ENCODE peak calls at places on chromosomes 13 and 19, in eight cellular contexts. C is stimulated activated CD4-positive, alpha-beta T cell treated with anti-CD3 and anti-CD28 coated beads, Interleukin-1b, Interleukin-23, amount 100 ng/mL, for 24 hours; W is tibial nerve; D is C1 segment of cervical spinal cord; X is NCI-H1930; N is iris pigment epithelial cell; K is HT1080; T is heart left ventricle. A is an unnamed sample.

GRCh38 chr19:47158879-47159509 is 28.4 kb downstream of the SAE1 start:
- DNase-seq in C (no peak), T (no peak), X (no peak), D (no peak), K (peak), W (no peak), N (peak), A (peak)

GRCh38 chr13:76500894-76501293 is 385.3 kb downstream of the KCTD12 start:
- DNase-seq in X (no peak), N (no peak), T (no peak), C (no peak), W (no peak), D (no peak), K (no peak), A (no peak)

GRCh38 chr19:51240866-51241265 is 10.0 kb upstream of the SIGLECL1 start:
- DNase-seq in D (no peak), N (no peak), T (no peak), K (no peak), W (no peak), C (no peak), X (no peak), A (no peak)

GRCh38 chr13:38814331-38814730 is 127.5 kb downstream of the FREM2 start:
- DNase-seq in W (no peak), D (no peak), K (no peak), T (no peak), X (no peak), C (no peak), N (no peak), A (no peak)

GRCh38 chr13:102825921-102826706 is 19.7 kb upstream of the ERCC5 start:
- DNase-seq in T (no peak), X (no peak), D (no peak), K (peak), C (no peak), W (no peak), N (peak), A (peak)

GRCh38 chr19:1864480-1865171 is 1.2 kb upstream of the KLF16 start:
- DNase-seq in W (no peak), K (peak), T (peak), C (no peak), D (peak), X (peak), N (peak), A (no peak)

GRCh38 chr13:35514801-35515502 is 38.5 kb upstream of the MAB21L1 start:
- DNase-seq in T (no peak), C (no peak), D (no peak), W (no peak), K (no peak), X (peak), N (no peak), A (no peak)

GRCh38 chr13:36242761-36243160 is 28.4 kb upstream of the SOHLH2 start:
- DNase-seq in T (no peak), K (no peak), D (no peak), W (no peak), C (no peak), N (no peak), X (no peak), A (no peak)

GRCh38 chr19:57708641-57709354 is at the start of gene ZNF154:
- DNase-seq in W (no peak), X (peak), C (no peak), N (peak), K (no peak), D (peak), T (peak), A (no peak)

GRCh38 chr19:16435238-16435911 is 36.4 kb downstream of the EPS15L1 start:
- DNase-seq in T (peak), D (peak), K (peak), N (peak), X (no peak), C (no peak), W (peak), A (no peak)

GRCh38 chr13:46600943-46601311 is 48.0 kb downstream of the LRCH1 start:
- DNase-seq in W (no peak), X (no peak), C (no peak), D (no peak), N (no peak), T (no peak), K (no peak), A (no peak)

GRCh38 chr19:38917921-38918491 is 6.0 kb upstream of the CCER2 start:
- DNase-seq in X (no peak), N (peak), C (no peak), T (peak), D (no peak), W (no peak), K (no peak), A (no peak)

GRCh38 chr13:28136916-28137315 is 1.4 kb upstream of the PAN3 start:
- DNase-seq in K (no peak), W (no peak), D (no peak), C (no peak), N (no peak), X (no peak), T (no peak), A (no peak)

GRCh38 chr19:8592231-8593009 is 15.2 kb upstream of the MYO1F start:
- DNase-seq in C (peak), X (peak), W (peak), N (peak), K (peak), D (peak), T (peak), A (peak)

GRCh38 chr19:5110546-5110945 is 141.6 kb downstream of the KDM4B start:
- DNase-seq in X (no peak), K (no peak), W (no peak), D (no peak), C (no peak), T (no peak), N (no peak), A (no peak)

GRCh38 chr13:65342938-65343337 is 1887.2 kb downstream of the PCDH9 start:
- DNase-seq in X (no peak), K (no peak), C (no peak), D (no peak), N (peak), W (no peak), T (no peak), A (no peak)

GRCh38 chr19:16033136-16033530 is 43.2 kb upstream of the TPM4 start:
- DNase-seq in C (no peak), W (no peak), N (no peak), X (no peak), D (no peak), T (no peak), K (no peak), A (no peak)

GRCh38 chr19:37718357-37718756 is 1.2 kb downstream of the ZNF607 start:
- DNase-seq in C (no peak), W (no peak), X (no peak), K (no peak), D (no peak), T (no peak), N (no peak), A (no peak)

GRCh38 chr13:50357586-50358118 is 342.4 kb downstream of the KCNRG start:
- DNase-seq in N (peak), W (peak), K (peak), X (no peak), C (no peak), D (no peak), T (peak), A (no peak)

GRCh38 chr19:44635581-44636438 is 7.9 kb upstream of the PVR start:
- DNase-seq in W (no peak), N (peak), K (no peak), C (no peak), D (no peak), T (no peak), X (no peak), A (no peak)

GRCh38 chr13:32587014-32587773 is 942 bp downstream of the PDS5B start:
- DNase-seq in C (no peak), K (peak), X (peak), D (peak), W (peak), T (peak), N (peak), A (no peak)

GRCh38 chr19:13839193-13839937 is 37.6 kb upstream of the NANOS3 start:
- DNase-seq in C (no peak), K (peak), T (peak), N (peak), X (no peak), D (peak), W (peak), A (no peak)